ENCODE peak calls at places on chromosome 20, in eight cellular contexts. S, A, B, R, Q, U, C and F are unnamed samples. For H3K4me1, the result is how much of the 10 kb centered on the place peaks cover.

GRCh38 chr20:48667889-48668413 is 159.8 kb downstream of the PREX1 start:
- DNase-seq in A (no peak), U (no peak), Q (no peak), R (no peak), C (no peak), B (peak), S (no peak), F (no peak)

GRCh38 chr20:62356948-62357667 is 10.0 kb downstream of the LAMA5 start:
- DNase-seq in C (no peak), R (peak), Q (no peak), B (no peak), S (peak), A (peak), U (no peak), F (peak)

GRCh38 chr20:42082611-42083010 is 464.4 kb upstream of the CHD6 start:
- DNase-seq in U (no peak), Q (peak), A (peak), B (peak), C (no peak), S (no peak), R (peak), F (no peak)

GRCh38 chr20:39954585-39954984 is 734.5 kb downstream of the MAFB start:
- DNase-seq in B (no peak), R (no peak), Q (no peak), S (no peak), A (no peak), U (no peak), C (no peak), F (no peak)

GRCh38 chr20:63898882-63899558 is 4.1 kb downstream of the DNAJC5 start:
- DNase-seq in Q (no peak), U (no peak), S (no peak), C (peak), R (no peak), B (no peak), A (peak), F (no peak)

GRCh38 chr20:50335105-50335504 is 144.5 kb downstream of the CEBPB start:
- DNase-seq in C (no peak), U (no peak), B (peak), S (no peak), R (peak), Q (no peak), A (no peak), F (no peak)

GRCh38 chr20:52191132-52191435 is 495 bp downstream of the ZFP64 start:
- DNase-seq in A (no peak), C (peak), B (no peak), S (no peak), U (no peak), R (peak), Q (no peak), F (no peak)

GRCh38 chr20:47551841-47552240 is 50.2 kb downstream of the NCOA3 start:
- DNase-seq in R (no peak), C (no peak), A (no peak), U (no peak), B (no peak), Q (no peak), S (no peak), F (no peak)

GRCh38 chr20:46638367-46639274 is 12.6 kb downstream of the SLC13A3 start:
- DNase-seq in C (no peak), B (no peak), U (no peak), A (no peak), Q (no peak), R (no peak), S (no peak), F (no peak)

GRCh38 chr20:37741055-37741454 is 47.2 kb downstream of the CTNNBL1 start:
- DNase-seq in Q (no peak), R (peak), C (no peak), B (no peak), U (no peak), S (no peak), A (no peak), F (no peak)

GRCh38 chr20:9838035-9838377 is 870 bp downstream of the PAK5 start:
- DNase-seq in R (no peak), U (no peak), A (no peak), C (no peak), Q (no peak), B (no peak), S (no peak), F (no peak)

GRCh38 chr20:2485662-2486061 is 15.1 kb upstream of the SNRPB start:
- DNase-seq in R (no peak), S (peak), C (no peak), U (no peak), A (no peak), B (no peak), Q (no peak), F (no peak)

GRCh38 chr20:38216736-38217595 is 43.6 kb downstream of the KIAA1755 start:
- DNase-seq in B (no peak), C (no peak), S (no peak), R (no peak), U (no peak), A (no peak), Q (no peak), F (no peak)

GRCh38 chr20:10634683-10635411 is 39.0 kb downstream of the JAG1 start:
- DNase-seq in S (no peak), A (no peak), Q (no peak), B (no peak), R (peak), U (no peak), C (no peak), F (no peak)

GRCh38 chr20:62752671-62753501 is 43.4 kb upstream of the MRGBP start:
- DNase-seq in U (no peak), C (no peak), Q (no peak), S (peak), A (peak), R (peak), B (no peak), F (no peak)

GRCh38 chr20:44932916-44933315 is 23.1 kb downstream of the PABPC1L start:
- DNase-seq in B (no peak), Q (no peak), A (no peak), S (no peak), U (no peak), R (no peak), C (no peak), F (no peak)

GRCh38 chr20:37649017-37649416 is 44.8 kb upstream of the CTNNBL1 start:
- DNase-seq in S (no peak), R (no peak), Q (no peak), B (no peak), C (no peak), U (no peak), A (no peak), F (no peak)

GRCh38 chr20:8223096-8223870 is 91.2 kb downstream of the PLCB1 start:
- DNase-seq in A (no peak), R (peak), U (no peak), S (no peak), Q (no peak), C (no peak), B (no peak), F (no peak)

GRCh38 chr20:62167474-62167873 is 15.4 kb upstream of the MTG2 start:
- DNase-seq in S (no peak), B (no peak), U (no peak), A (no peak), Q (no peak), C (no peak), R (no peak), F (no peak)

GRCh38 chr20:37327748-37328147 is 18.2 kb upstream of the SRC start:
- DNase-seq in B (no peak), Q (peak), R (peak), A (peak), S (peak), U (no peak), C (no peak), F (peak)

GRCh38 chr20:37283530-37284195 is 5.8 kb upstream of the MANBAL start:
- DNase-seq in B (peak), A (no peak), R (no peak), Q (no peak), C (no peak), U (no peak), S (no peak), F (no peak)

GRCh38 chr20:24100370-24101011 is 111.9 kb upstream of the GGTLC1 start:
- DNase-seq in U (peak), Q (peak), C (peak), B (peak), S (no peak), R (peak), A (no peak), F (no peak)

GRCh38 chr20:40744494-40745175 is 55.6 kb upstream of the MAFB start:
- DNase-seq in S (no peak), U (no peak), R (no peak), Q (no peak), B (no peak), A (no peak), C (no peak), F (no peak)

GRCh38 chr20:64261138-64261537 is 5.6 kb downstream of the PCMTD2 start:
- DNase-seq in B (no peak), Q (peak), R (peak), A (no peak), C (no peak), S (peak), U (no peak), F (no peak)

GRCh38 chr20:15205023-15205422 is 867.6 kb upstream of the FLRT3 start:
- DNase-seq in C (no peak), R (no peak), B (no peak), A (no peak), Q (no peak), U (no peak), S (no peak), F (no peak)

GRCh38 chr20:17531537-17532025 is 402 bp upstream of the BFSP1 start:
- DNase-seq in Q (no peak), R (no peak), B (no peak), U (no peak), S (no peak), A (no peak), C (no peak), F (no peak)

GRCh38 chr20:46324960-46325703 is 16.8 kb upstream of the CDH22 start:
- DNase-seq in Q (peak), R (peak), C (no peak), A (no peak), U (no peak), B (peak), S (no peak), F (no peak)

GRCh38 chr20:5731753-5732366 is 18.3 kb upstream of the SHLD1 start:
- DNase-seq in B (no peak), Q (no peak), A (no peak), S (no peak), C (no peak), U (no peak), R (no peak), F (no peak)

GRCh38 chr20:51372176-51372803 is 170.2 kb downstream of the NFATC2 start:
- DNase-seq in S (peak), U (peak), A (peak), R (peak), B (peak), Q (peak), C (peak), F (peak)

GRCh38 chr20:45817652-45818194 is 5.3 kb downstream of the UBE2C start:
- DNase-seq in B (no peak), R (peak), S (no peak), C (no peak), A (no peak), U (no peak), Q (peak), F (no peak)

GRCh38 chr20:49870261-49870660 is 45.1 kb downstream of the SPATA2 start:
- DNase-seq in C (no peak), Q (no peak), R (no peak), U (no peak), B (no peak), S (no peak), A (no peak), F (no peak)

GRCh38 chr20:44142416-44142815 is 44.6 kb downstream of the JPH2 start:
- DNase-seq in U (no peak), C (no peak), A (no peak), R (peak), Q (no peak), B (no peak), S (no peak), F (no peak)

GRCh38 chr20:41669708-41670263 is 51.6 kb upstream of the CHD6 start:
- DNase-seq in A (no peak), Q (no peak), S (no peak), C (no peak), R (no peak), B (no peak), U (no peak), F (no peak)

GRCh38 chr20:8473459-8473858 is 341.4 kb downstream of the PLCB1 start:
- DNase-seq in A (no peak), S (no peak), B (no peak), R (peak), Q (no peak), U (no peak), C (no peak), F (no peak)

GRCh38 chr20:12383770-12384304 is 466.1 kb downstream of the BTBD3 start:
- DNase-seq in Q (no peak), C (no peak), U (no peak), S (no peak), R (no peak), B (no peak), A (no peak), F (no peak)

GRCh38 chr20:62141397-62142251 is 1.6 kb downstream of the PSMA7 start:
- DNase-seq in R (peak), B (peak), Q (no peak), C (peak), U (no peak), S (no peak), A (no peak), F (no peak)

GRCh38 chr20:18805881-18806280 is 7.7 kb upstream of the SCP2D1 start:
- DNase-seq in R (peak), S (no peak), A (no peak), U (no peak), Q (no peak), C (no peak), B (no peak), F (no peak)

GRCh38 chr20:36852187-36852586 is 23.8 kb upstream of the TLDC2 start:
- DNase-seq in S (peak), U (no peak), A (peak), C (no peak), R (no peak), B (no peak), Q (no peak), F (peak)

DNA sequence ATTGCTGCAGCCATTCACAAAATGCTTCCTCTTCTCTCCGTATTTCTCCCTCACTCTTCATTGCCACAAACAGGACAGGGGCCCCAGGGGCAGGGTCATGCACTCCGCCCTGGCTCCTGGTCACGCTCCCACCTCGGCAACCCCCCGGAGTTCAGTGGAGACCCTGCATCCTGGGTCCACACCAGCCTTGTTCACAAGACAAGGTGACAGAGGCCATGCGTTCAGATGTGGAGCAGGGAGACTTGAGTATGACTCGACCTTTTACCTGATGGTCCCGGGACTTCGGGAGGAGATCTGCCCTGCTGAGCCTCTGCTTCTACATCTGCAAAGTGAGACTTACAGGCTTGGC is 49.4 kb downstream of the ANKRD60 start:
- DNase-seq in C (no peak), R (no peak), B (no peak), A (no peak), S (no peak), U (no peak), Q (no peak), F (no peak)
- H3K4me3 ChIP-seq in C (peak), R (no peak), B (no peak), A (no peak), S (no peak), U (peak), Q (peak), F (peak)

GRCh38 chr20:57398901-57399535 is 7.8 kb downstream of the RBM38 start:
- DNase-seq in C (no peak), S (no peak), Q (no peak), A (peak), B (no peak), R (no peak), U (no peak), F (no peak)
- H3K27ac ChIP-seq in C (peak), S (peak), Q (peak), A (no peak), B (peak), R (no peak), U (peak), F (peak)

GRCh38 chr20:57675773-57676172 is 34.0 kb downstream of the PMEPA1 start:
- DNase-seq in U (no peak), S (no peak), B (peak), A (no peak), C (no peak), Q (no peak), R (no peak), F (no peak)
- H3K4me1 ChIP-seq in U (under half), S (under half), B (under half), A (under half), C (under half), Q (half or more), R (under half), F (under half)

DNA sequence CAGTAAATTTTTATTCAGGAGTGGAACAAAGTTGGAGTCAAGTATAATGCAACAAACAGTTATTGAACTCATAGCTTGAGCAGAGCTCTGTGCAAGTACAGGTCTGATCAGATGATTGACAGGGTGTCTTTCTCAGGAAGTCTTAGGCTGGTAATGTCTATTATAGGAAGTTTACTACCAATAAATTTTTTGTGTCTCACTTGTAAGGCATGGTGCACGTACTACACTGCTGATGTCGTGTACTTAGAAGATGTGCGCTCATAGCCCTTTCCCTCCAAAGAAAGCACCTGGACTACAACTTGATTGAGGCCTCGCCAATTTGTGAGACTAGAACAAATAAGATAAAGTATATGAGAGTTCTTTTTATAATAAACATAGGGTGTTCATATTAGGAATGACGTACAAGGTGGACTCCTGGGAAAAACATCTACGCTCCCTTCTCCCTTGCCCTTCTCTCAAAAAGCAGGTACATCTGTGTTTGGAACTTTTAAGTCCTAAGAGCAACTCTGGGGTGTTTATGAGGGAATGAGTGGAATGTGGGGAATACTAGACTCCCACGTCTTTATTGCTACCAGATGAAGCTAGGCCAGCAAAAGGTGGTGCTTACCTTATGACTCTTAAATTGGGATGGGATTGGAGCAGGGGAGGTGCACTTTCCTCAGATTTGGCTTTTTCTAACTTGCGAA is 1.5 kb downstream of the NDUFAF5 start:
- DNase-seq in C (no peak), U (no peak), R (no peak), B (peak), S (no peak), A (no peak), Q (no peak), F (no peak)
- H3K4me3 ChIP-seq in C (no peak), U (peak), R (peak), B (peak), S (peak), A (peak), Q (peak), F (peak)

GRCh38 chr20:4109307-4109564 is 93.9 kb upstream of the RNF24 start:
- DNase-seq in B (no peak), R (no peak), Q (no peak), U (no peak), S (no peak), A (no peak), C (no peak), F (no peak)
- H3K27ac ChIP-seq in B (no peak), R (no peak), Q (no peak), U (no peak), S (no peak), A (no peak), C (no peak), F (no peak)

GRCh38 chr20:3673551-3674070 is 8.2 kb downstream of the ADAM33 start:
- DNase-seq in B (no peak), Q (no peak), C (no peak), U (no peak), R (no peak), S (no peak), A (no peak), F (no peak)
- H3K4me1 ChIP-seq in B (under half), Q (under half), C (under half), U (under half), R (under half), S (under half), A (under half), F (under half)

GRCh38 chr20:34560614-34561013 is 2.1 kb downstream of the MAP1LC3A start:
- DNase-seq in C (no peak), A (no peak), S (no peak), B (no peak), Q (no peak), U (no peak), R (no peak), F (no peak)

GRCh38 chr20:34560141-34560523 is 1.6 kb downstream of the MAP1LC3A start:
- DNase-seq in B (no peak), Q (no peak), S (no peak), A (no peak), U (no peak), C (no peak), R (no peak), F (no peak)

GRCh38 chr20:34557936-34558319 is 590 bp upstream of the MAP1LC3A start:
- DNase-seq in B (no peak), U (no peak), A (no peak), R (no peak), Q (no peak), C (no peak), S (no peak), F (no peak)

GRCh38 chr20:34558320-34559202 is at the start of gene MAP1LC3A:
- DNase-seq in C (peak), U (peak), Q (peak), A (peak), R (peak), S (peak), B (peak), F (peak)

GRCh38 chr20:34559311-34560140 is 1.0 kb downstream of the MAP1LC3A start:
- DNase-seq in R (no peak), S (peak), B (no peak), A (no peak), C (no peak), U (no peak), Q (peak), F (no peak)
- H3K4me3 ChIP-seq in R (peak), S (peak), B (no peak), A (peak), C (no peak), U (no peak), Q (peak), F (peak)